ENCODE peak calls at places on chromosomes 4 and X, in eight cellular contexts. T, K, R, U, G, Z, Q and B are unnamed samples.

GRCh38 chr4:39713691-39714090 is 15.8 kb downstream of the UBE2K start:
- DNase-seq in Q (no peak), U (no peak), Z (peak), T (no peak), K (no peak), G (no peak), R (no peak), B (no peak)

GRCh38 chr4:80243274-80244018 is 23.0 kb upstream of the FGF5 start:
- DNase-seq in Z (no peak), K (no peak), G (no peak), T (no peak), R (no peak), Q (no peak), U (no peak), B (no peak)

GRCh38 chr4:146522862-146523205 is 1.1 kb upstream of the SLC10A7 start:
- DNase-seq in R (no peak), Q (no peak), K (no peak), U (peak), Z (peak), G (no peak), T (no peak), B (no peak)

GRCh38 chr4:25058796-25059195 is 28.1 kb upstream of the LGI2 start:
- DNase-seq in T (no peak), R (no peak), K (no peak), U (no peak), G (no peak), Q (no peak), Z (no peak), B (no peak)

GRCh38 chr4:184969610-184970009 is 48.7 kb upstream of the HELT start:
- DNase-seq in Q (no peak), Z (no peak), K (no peak), R (no peak), U (no peak), T (no peak), G (no peak), B (no peak)

GRCh38 chr4:10460313-10461047 is 3.3 kb upstream of the ZNF518B start:
- DNase-seq in K (no peak), T (no peak), U (no peak), Q (no peak), R (no peak), Z (no peak), G (no peak), B (no peak)

GRCh38 chrX:78357342-78358055 is 30.1 kb upstream of the CYSLTR1 start:
- DNase-seq in Q (no peak), K (no peak), R (no peak), Z (no peak), G (no peak), T (no peak), U (peak), B (no peak)

GRCh38 chr4:69485130-69485529 is 10.6 kb downstream of the UGT2B4 start:
- DNase-seq in T (no peak), Z (no peak), G (no peak), U (no peak), R (no peak), Q (no peak), K (no peak), B (no peak)

GRCh38 chrX:144586756-144587155 is 660.5 kb upstream of the SPANXN1 start:
- DNase-seq in G (no peak), R (no peak), Z (peak), U (no peak), T (no peak), K (no peak), Q (no peak), B (no peak)

GRCh38 chrX:107716045-107716684 is 59.4 kb downstream of the TSC22D3 start:
- DNase-seq in K (peak), Z (peak), T (peak), R (peak), U (peak), Q (no peak), G (no peak), B (peak)

GRCh38 chr4:105496899-105497298 is 23.0 kb upstream of the PPA2 start:
- DNase-seq in U (peak), K (no peak), T (peak), Q (no peak), G (no peak), R (no peak), Z (peak), B (no peak)

GRCh38 chr4:173821031-173821430 is 291.0 kb upstream of the HAND2 start:
- DNase-seq in Z (no peak), K (no peak), Q (no peak), T (no peak), U (no peak), G (no peak), R (no peak), B (no peak)

GRCh38 chr4:5973033-5973432 is 45.2 kb downstream of the C4orf50 start:
- DNase-seq in R (no peak), Q (no peak), U (no peak), G (no peak), T (peak), Z (no peak), K (no peak), B (no peak)
- TF ChIP-seq CTCF in R (no peak), Q (no peak), U (no peak), G (no peak), T (no peak), Z (no peak), K (no peak), B (no peak)

GRCh38 chr4:13859423-13859822 is 231.9 kb upstream of the BOD1L1 start:
- DNase-seq in G (no peak), R (no peak), Z (no peak), Q (no peak), U (no peak), T (no peak), K (no peak), B (no peak)

GRCh38 chr4:13857800-13858199 is 230.3 kb upstream of the BOD1L1 start:
- DNase-seq in Q (no peak), R (no peak), K (no peak), U (no peak), T (no peak), G (no peak), Z (no peak), B (no peak)

GRCh38 chr4:13856387-13856786 is 228.9 kb upstream of the BOD1L1 start:
- DNase-seq in Q (no peak), K (no peak), T (no peak), R (no peak), Z (no peak), U (no peak), G (no peak), B (no peak)

GRCh38 chr4:13857397-13857796 is 229.9 kb upstream of the BOD1L1 start:
- DNase-seq in R (no peak), G (no peak), K (no peak), U (no peak), Z (no peak), T (no peak), Q (no peak), B (no peak)

GRCh38 chr4:13860126-13860525 is 232.6 kb upstream of the BOD1L1 start:
- DNase-seq in K (no peak), Z (peak), Q (no peak), T (peak), R (no peak), U (peak), G (no peak), B (no peak)
- TF ChIP-seq CTCF in K (no peak), Z (peak), Q (no peak), T (peak), R (peak), U (peak), G (no peak), B (peak)

GRCh38 chrX:110420771-110421498 is 62.3 kb downstream of the RTL9 start:
- DNase-seq in Q (no peak), T (no peak), Z (peak), R (peak), K (no peak), U (no peak), G (no peak), B (no peak)
- TF ChIP-seq CTCF in Q (peak), T (peak), Z (peak), R (peak), K (no peak), U (peak), G (peak), B (peak)

DNA sequence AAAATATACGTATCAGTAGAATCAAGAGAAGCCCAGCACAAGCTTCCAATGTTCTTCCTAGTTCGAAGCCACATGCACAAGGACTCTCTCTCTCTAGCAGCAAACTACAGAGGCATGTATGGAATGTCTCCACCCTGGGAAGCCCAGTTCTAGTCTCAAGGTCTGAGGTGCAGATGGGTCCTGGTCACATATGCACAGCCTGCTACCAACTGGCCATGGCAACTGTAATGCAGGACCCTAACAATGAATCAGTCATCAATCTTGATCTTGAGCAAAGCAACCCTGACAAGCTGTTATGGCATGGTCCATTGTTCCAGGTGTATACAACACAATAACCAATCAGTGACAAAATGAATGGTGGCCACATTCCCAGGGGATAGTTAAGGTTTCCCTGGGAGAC is 55.8 kb downstream of the MBNL3 start:
- DNase-seq in Z (peak), U (peak), K (no peak), T (peak), Q (no peak), R (no peak), G (no peak), B (no peak)
- TF ChIP-seq CTCF in Z (no peak), U (no peak), K (no peak), T (no peak), Q (no peak), R (no peak), G (no peak), B (no peak)